ENCODE peak calls at places on chromosomes 16 and 17, in seven cellular contexts. D, J, Z, V, E, M and N are unnamed samples.

GRCh38 chr17:35726609-35727460 is 4.6 kb upstream of the RASL10B start:
- DNase-seq in D (no peak), J (no peak), Z (peak), V (no peak), E (no peak), M (no peak), N (no peak)

GRCh38 chr16:70454221-70455034 is at the start of gene FCSK:
- DNase-seq in D (peak), J (no peak), Z (peak), V (peak), E (peak), M (peak), N (peak)

GRCh38 chr16:24939738-24940137 is 75.4 kb downstream of the ARHGAP17 start:
- DNase-seq in D (no peak), J (no peak), Z (no peak), V (no peak), E (no peak), M (no peak), N (no peak)

GRCh38 chr17:80453980-80454556 is 22.3 kb downstream of the NPTX1 start:
- DNase-seq in D (no peak), J (no peak), Z (peak), V (no peak), E (no peak), M (no peak), N (no peak)

GRCh38 chr16:67481561-67482259 is 753 bp upstream of the ATP6V0D1 start:
- DNase-seq in D (peak), J (no peak), Z (no peak), V (no peak), E (peak), M (peak), N (no peak)

GRCh38 chr17:69651921-69652320 is 237.4 kb downstream of the MAP2K6 start:
- DNase-seq in D (no peak), J (no peak), Z (no peak), V (no peak), E (no peak), M (no peak), N (no peak)

GRCh38 chr17:21289902-21290571 is 5.5 kb downstream of the MAP2K3 start:
- DNase-seq in D (no peak), J (no peak), Z (no peak), V (no peak), E (no peak), M (no peak), N (no peak)

GRCh38 chr17:73223626-73224616 is 31.1 kb downstream of the COG1 start:
- DNase-seq in D (no peak), J (no peak), Z (no peak), V (no peak), E (no peak), M (no peak), N (no peak)

GRCh38 chr17:77356690-77357201 is 216.0 kb downstream of the SEC14L1 start:
- DNase-seq in D (no peak), J (no peak), Z (no peak), V (no peak), E (no peak), M (no peak), N (no peak)

GRCh38 chr16:3797473-3797872 is 80.1 kb upstream of the TRAP1 start:
- DNase-seq in D (no peak), J (no peak), Z (no peak), V (no peak), E (no peak), M (peak), N (no peak)

GRCh38 chr16:1032607-1033006 is 39.9 kb upstream of the SSTR5 start:
- DNase-seq in D (no peak), J (no peak), Z (no peak), V (no peak), E (no peak), M (no peak), N (no peak)

GRCh38 chr16:23107117-23107516 is 42.1 kb downstream of the USP31 start:
- DNase-seq in D (no peak), J (no peak), Z (no peak), V (no peak), E (no peak), M (no peak), N (no peak)

GRCh38 chr17:1423456-1424135 is 23.6 kb upstream of the YWHAE start:
- DNase-seq in D (no peak), J (no peak), Z (no peak), V (no peak), E (no peak), M (no peak), N (no peak)

GRCh38 chr17:5272313-5272712 is 9.8 kb upstream of the RABEP1 start:
- DNase-seq in D (no peak), J (no peak), Z (no peak), V (no peak), E (no peak), M (no peak), N (no peak)

GRCh38 chr16:12097523-12098428 is 121.2 kb downstream of the SNX29 start:
- DNase-seq in D (no peak), J (no peak), Z (no peak), V (peak), E (no peak), M (no peak), N (no peak)

GRCh38 chr17:82866521-82867214 is 26.8 kb upstream of the ZNF750 start:
- DNase-seq in D (no peak), J (no peak), Z (no peak), V (peak), E (no peak), M (no peak), N (no peak)

GRCh38 chr16:68064791-68065365 is 20.3 kb upstream of the NFATC3 start:
- DNase-seq in D (peak), J (no peak), Z (peak), V (peak), E (peak), M (peak), N (peak)

GRCh38 chr16:88367560-88367959 is 15.2 kb upstream of the ZNF469 start:
- DNase-seq in D (no peak), J (no peak), Z (no peak), V (no peak), E (no peak), M (no peak), N (no peak)

GRCh38 chr16:53282328-53282727 is 151.9 kb upstream of the RBL2 start:
- DNase-seq in D (no peak), J (no peak), Z (no peak), V (no peak), E (no peak), M (no peak), N (no peak)

GRCh38 chr16:75742424-75743047 is 16.2 kb upstream of the CPHXL start:
- DNase-seq in D (no peak), J (no peak), Z (no peak), V (no peak), E (no peak), M (no peak), N (no peak)

GRCh38 chr17:75542184-75542583 is 16.7 kb downstream of the LLGL2 start:
- DNase-seq in D (no peak), J (no peak), Z (no peak), V (no peak), E (no peak), M (no peak), N (no peak)

GRCh38 chr16:10078541-10078949 is 103.7 kb downstream of the GRIN2A start:
- DNase-seq in D (peak), J (no peak), Z (no peak), V (no peak), E (no peak), M (no peak), N (no peak)